ENCODE peak calls at places on chromosomes 3 and 15, in five cellular contexts. One of them, this sample, is unnamed.

GRCh38 chr3:121914081-121914998 is 20.1 kb downstream of the SLC15A2 start:
- DNase-seq in mammary epithelial cell: no peak
- DNase-seq in activated naive CD8-positive, alpha-beta T cell treated with anti-CD3 and anti-CD28 coated beads, Interleukin-2, amount 50 U/mL, for 24 hours: no peak
- DNase-seq in T-helper 9 cell: no peak
- DNase-seq in AG09309: no peak
- DNase-seq in this sample: no peak

GRCh38 chr3:37520802-37521350 is 340.8 kb upstream of the CTDSPL start:
- DNase-seq in activated naive CD8-positive, alpha-beta T cell treated with anti-CD3 and anti-CD28 coated beads, Interleukin-2, amount 50 U/mL, for 24 hours: no peak
- DNase-seq in AG09309: no peak
- DNase-seq in mammary epithelial cell: no peak
- DNase-seq in T-helper 9 cell: no peak
- DNase-seq in this sample: no peak

GRCh38 chr3:150253622-150254021 is 154.5 kb upstream of the TSC22D2 start:
- DNase-seq in T-helper 9 cell: no peak
- DNase-seq in mammary epithelial cell: peak; percentile 31
- DNase-seq in activated naive CD8-positive, alpha-beta T cell treated with anti-CD3 and anti-CD28 coated beads, Interleukin-2, amount 50 U/mL, for 24 hours: no peak
- DNase-seq in AG09309: no peak
- DNase-seq in this sample: no peak

GRCh38 chr15:35013370-35013769 is 25.3 kb upstream of the ZNF770 start:
- DNase-seq in AG09309: no peak
- DNase-seq in mammary epithelial cell: no peak
- DNase-seq in activated naive CD8-positive, alpha-beta T cell treated with anti-CD3 and anti-CD28 coated beads, Interleukin-2, amount 50 U/mL, for 24 hours: no peak
- DNase-seq in T-helper 9 cell: no peak
- DNase-seq in this sample: no peak

GRCh38 chr3:100254168-100254777 is 6.5 kb upstream of the TBC1D23 start:
- DNase-seq in mammary epithelial cell: peak; percentile 26
- DNase-seq in activated naive CD8-positive, alpha-beta T cell treated with anti-CD3 and anti-CD28 coated beads, Interleukin-2, amount 50 U/mL, for 24 hours: peak; percentile 39
- DNase-seq in AG09309: no peak
- DNase-seq in T-helper 9 cell: no peak
- DNase-seq in this sample: peak; percentile 74

GRCh38 chr3:38374221-38374620 is 27.6 kb downstream of the XYLB start:
- DNase-seq in mammary epithelial cell: no peak
- DNase-seq in activated naive CD8-positive, alpha-beta T cell treated with anti-CD3 and anti-CD28 coated beads, Interleukin-2, amount 50 U/mL, for 24 hours: peak; percentile 44
- DNase-seq in AG09309: no peak
- DNase-seq in T-helper 9 cell: no peak
- DNase-seq in this sample: peak; percentile 58

GRCh38 chr3:49804141-49805041 is 1.3 kb downstream of the INKA1 start:
- DNase-seq in activated naive CD8-positive, alpha-beta T cell treated with anti-CD3 and anti-CD28 coated beads, Interleukin-2, amount 50 U/mL, for 24 hours: no peak
- DNase-seq in mammary epithelial cell: peak; percentile 25
- DNase-seq in T-helper 9 cell: no peak
- DNase-seq in AG09309: no peak
- DNase-seq in this sample: no peak

GRCh38 chr3:152356870-152357276 is 88.1 kb downstream of the MBNL1 start:
- DNase-seq in mammary epithelial cell: no peak
- DNase-seq in AG09309: no peak
- DNase-seq in activated naive CD8-positive, alpha-beta T cell treated with anti-CD3 and anti-CD28 coated beads, Interleukin-2, amount 50 U/mL, for 24 hours: no peak
- DNase-seq in T-helper 9 cell: no peak
- DNase-seq in this sample: no peak

GRCh38 chr3:131561511-131561910 is 58.7 kb upstream of the MRPL3 start:
- DNase-seq in AG09309: no peak
- DNase-seq in T-helper 9 cell: no peak
- DNase-seq in activated naive CD8-positive, alpha-beta T cell treated with anti-CD3 and anti-CD28 coated beads, Interleukin-2, amount 50 U/mL, for 24 hours: no peak
- DNase-seq in mammary epithelial cell: peak; percentile 20
- DNase-seq in this sample: no peak

GRCh38 chr3:64343692-64344440 is 118.6 kb upstream of the PRICKLE2 start:
- DNase-seq in T-helper 9 cell: no peak
- DNase-seq in mammary epithelial cell: peak; percentile 59
- DNase-seq in activated naive CD8-positive, alpha-beta T cell treated with anti-CD3 and anti-CD28 coated beads, Interleukin-2, amount 50 U/mL, for 24 hours: no peak
- DNase-seq in AG09309: no peak
- DNase-seq in this sample: no peak

GRCh38 chr15:66654718-66655375 is 47.2 kb upstream of the SMAD6 start:
- DNase-seq in activated naive CD8-positive, alpha-beta T cell treated with anti-CD3 and anti-CD28 coated beads, Interleukin-2, amount 50 U/mL, for 24 hours: peak; percentile 16
- DNase-seq in T-helper 9 cell: no peak
- DNase-seq in AG09309: no peak
- DNase-seq in mammary epithelial cell: no peak
- DNase-seq in this sample: peak; percentile 51

GRCh38 chr3:72255736-72256559 is 471.0 kb upstream of the PROK2 start:
- DNase-seq in mammary epithelial cell: peak; percentile 23
- DNase-seq in AG09309: no peak
- DNase-seq in T-helper 9 cell: no peak
- DNase-seq in activated naive CD8-positive, alpha-beta T cell treated with anti-CD3 and anti-CD28 coated beads, Interleukin-2, amount 50 U/mL, for 24 hours: peak; percentile 27
- DNase-seq in this sample: peak; percentile 26

GRCh38 chr15:35455201-35455600 is 90.8 kb downstream of the DPH6 start:
- DNase-seq in T-helper 9 cell: no peak
- DNase-seq in activated naive CD8-positive, alpha-beta T cell treated with anti-CD3 and anti-CD28 coated beads, Interleukin-2, amount 50 U/mL, for 24 hours: no peak
- DNase-seq in AG09309: no peak
- DNase-seq in mammary epithelial cell: no peak
- DNase-seq in this sample: no peak

GRCh38 chr3:122977645-122978466 is 49.7 kb downstream of the SEMA5B start:
- DNase-seq in activated naive CD8-positive, alpha-beta T cell treated with anti-CD3 and anti-CD28 coated beads, Interleukin-2, amount 50 U/mL, for 24 hours: no peak
- DNase-seq in AG09309: no peak
- DNase-seq in mammary epithelial cell: peak; percentile 53
- DNase-seq in T-helper 9 cell: no peak
- DNase-seq in this sample: no peak

GRCh38 chr3:128203171-128203570 is 49.9 kb downstream of the EEFSEC start:
- DNase-seq in T-helper 9 cell: no peak
- DNase-seq in AG09309: no peak
- DNase-seq in activated naive CD8-positive, alpha-beta T cell treated with anti-CD3 and anti-CD28 coated beads, Interleukin-2, amount 50 U/mL, for 24 hours: no peak
- DNase-seq in mammary epithelial cell: no peak
- DNase-seq in this sample: no peak

GRCh38 chr3:59248976-59249375 is 199.2 kb upstream of the CFAP20DC start:
- DNase-seq in mammary epithelial cell: peak; percentile 55
- DNase-seq in activated naive CD8-positive, alpha-beta T cell treated with anti-CD3 and anti-CD28 coated beads, Interleukin-2, amount 50 U/mL, for 24 hours: no peak
- DNase-seq in T-helper 9 cell: no peak
- DNase-seq in AG09309: no peak
- DNase-seq in this sample: no peak

GRCh38 chr3:46096781-46097180 is 69.5 kb upstream of the XCR1 start:
- DNase-seq in AG09309: no peak
- DNase-seq in mammary epithelial cell: no peak
- DNase-seq in activated naive CD8-positive, alpha-beta T cell treated with anti-CD3 and anti-CD28 coated beads, Interleukin-2, amount 50 U/mL, for 24 hours: no peak
- DNase-seq in T-helper 9 cell: no peak
- DNase-seq in this sample: no peak

GRCh38 chr15:73335026-73335425 is 33.7 kb downstream of the HCN4 start:
- DNase-seq in AG09309: no peak
- DNase-seq in activated naive CD8-positive, alpha-beta T cell treated with anti-CD3 and anti-CD28 coated beads, Interleukin-2, amount 50 U/mL, for 24 hours: no peak
- DNase-seq in T-helper 9 cell: no peak
- DNase-seq in mammary epithelial cell: no peak
- DNase-seq in this sample: no peak

GRCh38 chr3:127708837-127709236 is 36.1 kb downstream of the ABTB1 start:
- DNase-seq in T-helper 9 cell: no peak
- DNase-seq in activated naive CD8-positive, alpha-beta T cell treated with anti-CD3 and anti-CD28 coated beads, Interleukin-2, amount 50 U/mL, for 24 hours: no peak
- DNase-seq in mammary epithelial cell: no peak
- DNase-seq in AG09309: no peak
- DNase-seq in this sample: no peak

GRCh38 chr3:64658001-64658400 is 29.8 kb downstream of the ADAMTS9 start:
- DNase-seq in AG09309: no peak
- DNase-seq in mammary epithelial cell: no peak
- DNase-seq in T-helper 9 cell: no peak
- DNase-seq in activated naive CD8-positive, alpha-beta T cell treated with anti-CD3 and anti-CD28 coated beads, Interleukin-2, amount 50 U/mL, for 24 hours: no peak
- DNase-seq in this sample: no peak

GRCh38 chr3:164194842-164195241 is 883.5 kb downstream of the SI start:
- DNase-seq in T-helper 9 cell: no peak
- DNase-seq in AG09309: no peak
- DNase-seq in mammary epithelial cell: no peak
- DNase-seq in activated naive CD8-positive, alpha-beta T cell treated with anti-CD3 and anti-CD28 coated beads, Interleukin-2, amount 50 U/mL, for 24 hours: no peak
- DNase-seq in this sample: no peak

GRCh38 chr3:79249701-79250100 is 518.1 kb downstream of the ROBO1 start:
- DNase-seq in mammary epithelial cell: no peak
- DNase-seq in T-helper 9 cell: no peak
- DNase-seq in activated naive CD8-positive, alpha-beta T cell treated with anti-CD3 and anti-CD28 coated beads, Interleukin-2, amount 50 U/mL, for 24 hours: no peak
- DNase-seq in AG09309: no peak
- DNase-seq in this sample: no peak

GRCh38 chr3:195004512-195005250 is 266.3 kb downstream of the XXYLT1 start:
- DNase-seq in AG09309: no peak
- DNase-seq in T-helper 9 cell: no peak
- DNase-seq in mammary epithelial cell: no peak
- DNase-seq in activated naive CD8-positive, alpha-beta T cell treated with anti-CD3 and anti-CD28 coated beads, Interleukin-2, amount 50 U/mL, for 24 hours: no peak
- DNase-seq in this sample: no peak

GRCh38 chr3:29065211-29065785 is 215.6 kb upstream of the RBMS3 start:
- DNase-seq in T-helper 9 cell: no peak
- DNase-seq in mammary epithelial cell: peak; percentile 99
- DNase-seq in AG09309: peak; percentile 97
- DNase-seq in activated naive CD8-positive, alpha-beta T cell treated with anti-CD3 and anti-CD28 coated beads, Interleukin-2, amount 50 U/mL, for 24 hours: no peak
- DNase-seq in this sample: no peak

GRCh38 chr15:70508561-70509281 is 254.6 kb downstream of the UACA start:
- DNase-seq in T-helper 9 cell: no peak
- DNase-seq in mammary epithelial cell: peak; percentile 78
- DNase-seq in activated naive CD8-positive, alpha-beta T cell treated with anti-CD3 and anti-CD28 coated beads, Interleukin-2, amount 50 U/mL, for 24 hours: peak; percentile 69
- DNase-seq in AG09309: peak; percentile 57
- DNase-seq in this sample: no peak

GRCh38 chr3:71575433-71575832 is 8.1 kb downstream of the FOXP1 start:
- DNase-seq in activated naive CD8-positive, alpha-beta T cell treated with anti-CD3 and anti-CD28 coated beads, Interleukin-2, amount 50 U/mL, for 24 hours: no peak
- DNase-seq in mammary epithelial cell: peak; percentile 33
- DNase-seq in AG09309: no peak
- DNase-seq in T-helper 9 cell: no peak
- DNase-seq in this sample: no peak

GRCh38 chr3:173660645-173661299 is 263.2 kb downstream of the NLGN1 start:
- DNase-seq in mammary epithelial cell: no peak
- DNase-seq in T-helper 9 cell: no peak
- DNase-seq in AG09309: no peak
- DNase-seq in activated naive CD8-positive, alpha-beta T cell treated with anti-CD3 and anti-CD28 coated beads, Interleukin-2, amount 50 U/mL, for 24 hours: no peak
- DNase-seq in this sample: no peak

GRCh38 chr3:106745344-106746168 is 631.7 kb upstream of the CCDC54 start:
- DNase-seq in activated naive CD8-positive, alpha-beta T cell treated with anti-CD3 and anti-CD28 coated beads, Interleukin-2, amount 50 U/mL, for 24 hours: no peak
- DNase-seq in AG09309: peak; percentile 98
- DNase-seq in T-helper 9 cell: no peak
- DNase-seq in mammary epithelial cell: no peak
- DNase-seq in this sample: no peak

GRCh38 chr15:74783072-74783807 is 1.4 kb downstream of the CSK start:
- DNase-seq in T-helper 9 cell: no peak
- DNase-seq in mammary epithelial cell: no peak
- DNase-seq in activated naive CD8-positive, alpha-beta T cell treated with anti-CD3 and anti-CD28 coated beads, Interleukin-2, amount 50 U/mL, for 24 hours: peak; percentile 54
- DNase-seq in AG09309: no peak
- DNase-seq in this sample: peak; percentile 72

GRCh38 chr3:68239542-68239941 is 585.1 kb upstream of the SUCLG2 start:
- DNase-seq in activated naive CD8-positive, alpha-beta T cell treated with anti-CD3 and anti-CD28 coated beads, Interleukin-2, amount 50 U/mL, for 24 hours: no peak
- DNase-seq in mammary epithelial cell: no peak
- DNase-seq in AG09309: no peak
- DNase-seq in T-helper 9 cell: no peak
- DNase-seq in this sample: no peak

GRCh38 chr3:186283096-186283495 is 78.9 kb downstream of the DGKG start:
- DNase-seq in T-helper 9 cell: no peak
- DNase-seq in mammary epithelial cell: no peak
- DNase-seq in activated naive CD8-positive, alpha-beta T cell treated with anti-CD3 and anti-CD28 coated beads, Interleukin-2, amount 50 U/mL, for 24 hours: no peak
- DNase-seq in AG09309: no peak
- DNase-seq in this sample: no peak

This sample was measured in activated CD8-positive, alpha-beta T cell treated with anti-CD3 and anti-CD28 coated beads, Interleukin-2, amount 10 ng/mL, durations not matched to agents 7 days and 5 days.